ENCODE peak calls at places on chromosomes 12 and 14, in seven cellular contexts. One of them, this sample, is unnamed.

GRCh38 chr12:14950421-14950820 is 11.0 kb downstream of the ARHGDIB start:
- DNase-seq in stomach: no peak
- DNase-seq in ACHN: no peak
- DNase-seq in stimulated activated effector memory CD8-positive, alpha-beta T cell treated with anti-CD3 and anti-CD28 coated beads, Interleukin-12 subunit alpha, Interleukin-12 subunit beta, amount 100 ng/mL, for 72 hours: no peak
- DNase-seq in ascending aorta: no peak
- DNase-seq in astrocyte of the spinal cord: no peak
- DNase-seq in neural crest cell: no peak
- DNase-seq in this sample: no peak

GRCh38 chr14:72535485-72535884 is 358.4 kb downstream of the DPF3 start:
- DNase-seq in stomach: no peak
- DNase-seq in ACHN: no peak
- DNase-seq in stimulated activated effector memory CD8-positive, alpha-beta T cell treated with anti-CD3 and anti-CD28 coated beads, Interleukin-12 subunit alpha, Interleukin-12 subunit beta, amount 100 ng/mL, for 72 hours: no peak
- DNase-seq in ascending aorta: no peak
- DNase-seq in astrocyte of the spinal cord: no peak
- DNase-seq in neural crest cell: no peak
- DNase-seq in this sample: no peak

GRCh38 chr14:69803753-69804152 is 6.7 kb upstream of the SLC10A1 start:
- DNase-seq in stomach: no peak
- DNase-seq in ACHN: no peak
- DNase-seq in stimulated activated effector memory CD8-positive, alpha-beta T cell treated with anti-CD3 and anti-CD28 coated beads, Interleukin-12 subunit alpha, Interleukin-12 subunit beta, amount 100 ng/mL, for 72 hours: no peak
- DNase-seq in ascending aorta: no peak
- DNase-seq in astrocyte of the spinal cord: no peak
- DNase-seq in neural crest cell: no peak
- DNase-seq in this sample: no peak

GRCh38 chr14:94601961-94602391 is 10.2 kb upstream of the SERPINA3 start:
- DNase-seq in stomach: peak; percentile 60
- DNase-seq in ACHN: peak; percentile 54
- DNase-seq in stimulated activated effector memory CD8-positive, alpha-beta T cell treated with anti-CD3 and anti-CD28 coated beads, Interleukin-12 subunit alpha, Interleukin-12 subunit beta, amount 100 ng/mL, for 72 hours: no peak
- DNase-seq in ascending aorta: peak; percentile 64
- DNase-seq in astrocyte of the spinal cord: peak; percentile 93
- DNase-seq in neural crest cell: no peak
- DNase-seq in this sample: no peak

GRCh38 chr12:34392741-34393085 is 370.4 kb downstream of the ALG10 start:
- DNase-seq in stomach: peak; percentile 22
- DNase-seq in ACHN: no peak
- DNase-seq in stimulated activated effector memory CD8-positive, alpha-beta T cell treated with anti-CD3 and anti-CD28 coated beads, Interleukin-12 subunit alpha, Interleukin-12 subunit beta, amount 100 ng/mL, for 72 hours: no peak
- DNase-seq in ascending aorta: no peak
- DNase-seq in astrocyte of the spinal cord: no peak
- DNase-seq in neural crest cell: no peak
- DNase-seq in this sample: no peak

GRCh38 chr14:99125616-99126431 is 146.2 kb downstream of the BCL11B start:
- DNase-seq in stomach: peak; percentile 10
- DNase-seq in ACHN: no peak
- DNase-seq in stimulated activated effector memory CD8-positive, alpha-beta T cell treated with anti-CD3 and anti-CD28 coated beads, Interleukin-12 subunit alpha, Interleukin-12 subunit beta, amount 100 ng/mL, for 72 hours: no peak
- DNase-seq in ascending aorta: no peak
- DNase-seq in astrocyte of the spinal cord: no peak
- DNase-seq in neural crest cell: no peak
- DNase-seq in this sample: no peak

GRCh38 chr12:863285-863684 is 86.2 kb downstream of the RAD52 start:
- DNase-seq in stomach: no peak
- DNase-seq in ACHN: no peak
- DNase-seq in stimulated activated effector memory CD8-positive, alpha-beta T cell treated with anti-CD3 and anti-CD28 coated beads, Interleukin-12 subunit alpha, Interleukin-12 subunit beta, amount 100 ng/mL, for 72 hours: no peak
- DNase-seq in ascending aorta: no peak
- DNase-seq in astrocyte of the spinal cord: no peak
- DNase-seq in neural crest cell: no peak
- DNase-seq in this sample: no peak

GRCh38 chr14:98008381-98009113 is 1211.4 kb downstream of the VRK1 start:
- DNase-seq in stomach: no peak
- DNase-seq in ACHN: no peak
- DNase-seq in stimulated activated effector memory CD8-positive, alpha-beta T cell treated with anti-CD3 and anti-CD28 coated beads, Interleukin-12 subunit alpha, Interleukin-12 subunit beta, amount 100 ng/mL, for 72 hours: no peak
- DNase-seq in ascending aorta: no peak
- DNase-seq in astrocyte of the spinal cord: no peak
- DNase-seq in neural crest cell: no peak
- DNase-seq in this sample: no peak

GRCh38 chr12:81077329-81077685 is 572 bp upstream of the ACSS3 start:
- DNase-seq in stomach: no peak
- DNase-seq in ACHN: peak; percentile 59
- DNase-seq in stimulated activated effector memory CD8-positive, alpha-beta T cell treated with anti-CD3 and anti-CD28 coated beads, Interleukin-12 subunit alpha, Interleukin-12 subunit beta, amount 100 ng/mL, for 72 hours: no peak
- DNase-seq in ascending aorta: no peak
- DNase-seq in astrocyte of the spinal cord: peak; percentile 43
- DNase-seq in neural crest cell: no peak
- DNase-seq in this sample: no peak

GRCh38 chr12:69324797-69325466 is 23.2 kb upstream of the LYZ start:
- DNase-seq in stomach: no peak
- DNase-seq in ACHN: no peak
- DNase-seq in stimulated activated effector memory CD8-positive, alpha-beta T cell treated with anti-CD3 and anti-CD28 coated beads, Interleukin-12 subunit alpha, Interleukin-12 subunit beta, amount 100 ng/mL, for 72 hours: no peak
- DNase-seq in ascending aorta: no peak
- DNase-seq in astrocyte of the spinal cord: no peak
- DNase-seq in neural crest cell: no peak
- DNase-seq in this sample: no peak

GRCh38 chr12:31521972-31522371 is 69.0 kb downstream of the DENND5B start:
- DNase-seq in stomach: no peak
- DNase-seq in ACHN: no peak
- DNase-seq in stimulated activated effector memory CD8-positive, alpha-beta T cell treated with anti-CD3 and anti-CD28 coated beads, Interleukin-12 subunit alpha, Interleukin-12 subunit beta, amount 100 ng/mL, for 72 hours: no peak
- DNase-seq in ascending aorta: no peak
- DNase-seq in astrocyte of the spinal cord: peak; percentile 33
- DNase-seq in neural crest cell: no peak
- DNase-seq in this sample: peak; percentile 9

GRCh38 chr12:87520968-87521367 is 508.2 kb downstream of the C12orf50 start:
- DNase-seq in stomach: no peak
- DNase-seq in ACHN: no peak
- DNase-seq in stimulated activated effector memory CD8-positive, alpha-beta T cell treated with anti-CD3 and anti-CD28 coated beads, Interleukin-12 subunit alpha, Interleukin-12 subunit beta, amount 100 ng/mL, for 72 hours: no peak
- DNase-seq in ascending aorta: no peak
- DNase-seq in astrocyte of the spinal cord: no peak
- DNase-seq in neural crest cell: no peak
- DNase-seq in this sample: no peak

GRCh38 chr14:35878272-35879140 is 52.4 kb downstream of the BRMS1L start:
- DNase-seq in stomach: peak; percentile 34
- DNase-seq in ACHN: peak; percentile 57
- DNase-seq in stimulated activated effector memory CD8-positive, alpha-beta T cell treated with anti-CD3 and anti-CD28 coated beads, Interleukin-12 subunit alpha, Interleukin-12 subunit beta, amount 100 ng/mL, for 72 hours: no peak
- DNase-seq in ascending aorta: no peak
- DNase-seq in astrocyte of the spinal cord: peak; percentile 90
- DNase-seq in neural crest cell: no peak
- DNase-seq in this sample: no peak

GRCh38 chr14:70685480-70686197 is 43.9 kb downstream of the TTC9 start:
- DNase-seq in stomach: no peak
- DNase-seq in ACHN: no peak
- DNase-seq in stimulated activated effector memory CD8-positive, alpha-beta T cell treated with anti-CD3 and anti-CD28 coated beads, Interleukin-12 subunit alpha, Interleukin-12 subunit beta, amount 100 ng/mL, for 72 hours: no peak
- DNase-seq in ascending aorta: no peak
- DNase-seq in astrocyte of the spinal cord: peak; percentile 26
- DNase-seq in neural crest cell: no peak
- DNase-seq in this sample: no peak

GRCh38 chr14:99821519-99822165 is 28.4 kb downstream of the EML1 start:
- DNase-seq in stomach: no peak
- DNase-seq in ACHN: peak; percentile 28
- DNase-seq in stimulated activated effector memory CD8-positive, alpha-beta T cell treated with anti-CD3 and anti-CD28 coated beads, Interleukin-12 subunit alpha, Interleukin-12 subunit beta, amount 100 ng/mL, for 72 hours: no peak
- DNase-seq in ascending aorta: no peak
- DNase-seq in astrocyte of the spinal cord: peak; percentile 84
- DNase-seq in neural crest cell: no peak
- DNase-seq in this sample: no peak

GRCh38 chr14:59215353-59215752 is 26.9 kb downstream of the DAAM1 start:
- DNase-seq in stomach: peak; percentile 85
- DNase-seq in ACHN: no peak
- DNase-seq in stimulated activated effector memory CD8-positive, alpha-beta T cell treated with anti-CD3 and anti-CD28 coated beads, Interleukin-12 subunit alpha, Interleukin-12 subunit beta, amount 100 ng/mL, for 72 hours: no peak
- DNase-seq in ascending aorta: peak; percentile 12
- DNase-seq in astrocyte of the spinal cord: peak; percentile 82
- DNase-seq in neural crest cell: no peak
- DNase-seq in this sample: no peak

GRCh38 chr12:12736759-12737676 is 19.9 kb downstream of the CDKN1B start:
- DNase-seq in stomach: no peak
- DNase-seq in ACHN: peak; percentile 76
- DNase-seq in stimulated activated effector memory CD8-positive, alpha-beta T cell treated with anti-CD3 and anti-CD28 coated beads, Interleukin-12 subunit alpha, Interleukin-12 subunit beta, amount 100 ng/mL, for 72 hours: peak; percentile 23
- DNase-seq in ascending aorta: no peak
- DNase-seq in astrocyte of the spinal cord: peak; percentile 80
- DNase-seq in neural crest cell: no peak
- DNase-seq in this sample: no peak

GRCh38 chr14:65792208-65792905 is 379.8 kb downstream of the FUT8 start:
- DNase-seq in stomach: no peak
- DNase-seq in ACHN: peak; percentile 28
- DNase-seq in stimulated activated effector memory CD8-positive, alpha-beta T cell treated with anti-CD3 and anti-CD28 coated beads, Interleukin-12 subunit alpha, Interleukin-12 subunit beta, amount 100 ng/mL, for 72 hours: no peak
- DNase-seq in ascending aorta: no peak
- DNase-seq in astrocyte of the spinal cord: no peak
- DNase-seq in neural crest cell: no peak
- DNase-seq in this sample: no peak

GRCh38 chr12:55685671-55686070 is 22.0 kb downstream of the ITGA7 start:
- DNase-seq in stomach: no peak
- DNase-seq in ACHN: no peak
- DNase-seq in stimulated activated effector memory CD8-positive, alpha-beta T cell treated with anti-CD3 and anti-CD28 coated beads, Interleukin-12 subunit alpha, Interleukin-12 subunit beta, amount 100 ng/mL, for 72 hours: no peak
- DNase-seq in ascending aorta: no peak
- DNase-seq in astrocyte of the spinal cord: no peak
- DNase-seq in neural crest cell: no peak
- DNase-seq in this sample: no peak

GRCh38 chr12:14803830-14804160 is 325 bp downstream of the C12orf60 start:
- DNase-seq in stomach: no peak
- DNase-seq in ACHN: no peak
- DNase-seq in stimulated activated effector memory CD8-positive, alpha-beta T cell treated with anti-CD3 and anti-CD28 coated beads, Interleukin-12 subunit alpha, Interleukin-12 subunit beta, amount 100 ng/mL, for 72 hours: no peak
- DNase-seq in ascending aorta: no peak
- DNase-seq in astrocyte of the spinal cord: no peak
- DNase-seq in neural crest cell: no peak
- DNase-seq in this sample: peak; percentile 58

GRCh38 chr12:129941646-129942045 is 37.8 kb upstream of the TMEM132D start:
- DNase-seq in stomach: no peak
- DNase-seq in ACHN: no peak
- DNase-seq in stimulated activated effector memory CD8-positive, alpha-beta T cell treated with anti-CD3 and anti-CD28 coated beads, Interleukin-12 subunit alpha, Interleukin-12 subunit beta, amount 100 ng/mL, for 72 hours: no peak
- DNase-seq in ascending aorta: no peak
- DNase-seq in astrocyte of the spinal cord: no peak
- DNase-seq in neural crest cell: no peak
- DNase-seq in this sample: no peak

GRCh38 chr12:2101359-2101758 is 48.6 kb downstream of the CACNA1C start:
- DNase-seq in stomach: no peak
- DNase-seq in ACHN: no peak
- DNase-seq in stimulated activated effector memory CD8-positive, alpha-beta T cell treated with anti-CD3 and anti-CD28 coated beads, Interleukin-12 subunit alpha, Interleukin-12 subunit beta, amount 100 ng/mL, for 72 hours: no peak
- DNase-seq in ascending aorta: no peak
- DNase-seq in astrocyte of the spinal cord: no peak
- DNase-seq in neural crest cell: no peak
- DNase-seq in this sample: no peak

GRCh38 chr12:54383041-54383609 is 1.4 kb downstream of the ZNF385A start:
- DNase-seq in stomach: no peak
- DNase-seq in ACHN: peak; percentile 75
- DNase-seq in stimulated activated effector memory CD8-positive, alpha-beta T cell treated with anti-CD3 and anti-CD28 coated beads, Interleukin-12 subunit alpha, Interleukin-12 subunit beta, amount 100 ng/mL, for 72 hours: no peak
- DNase-seq in ascending aorta: no peak
- DNase-seq in astrocyte of the spinal cord: peak; percentile 79
- DNase-seq in neural crest cell: no peak
- DNase-seq in this sample: no peak

GRCh38 chr14:104954746-104955395 is 23.3 kb downstream of the AHNAK2 start:
- DNase-seq in stomach: no peak
- DNase-seq in ACHN: no peak
- DNase-seq in stimulated activated effector memory CD8-positive, alpha-beta T cell treated with anti-CD3 and anti-CD28 coated beads, Interleukin-12 subunit alpha, Interleukin-12 subunit beta, amount 100 ng/mL, for 72 hours: no peak
- DNase-seq in ascending aorta: no peak
- DNase-seq in astrocyte of the spinal cord: no peak
- DNase-seq in neural crest cell: no peak
- DNase-seq in this sample: no peak

GRCh38 chr14:91774138-91775096 is 42.5 kb upstream of the CATSPERB start:
- DNase-seq in stomach: no peak
- DNase-seq in ACHN: no peak
- DNase-seq in stimulated activated effector memory CD8-positive, alpha-beta T cell treated with anti-CD3 and anti-CD28 coated beads, Interleukin-12 subunit alpha, Interleukin-12 subunit beta, amount 100 ng/mL, for 72 hours: no peak
- DNase-seq in ascending aorta: no peak
- DNase-seq in astrocyte of the spinal cord: no peak
- DNase-seq in neural crest cell: no peak
- DNase-seq in this sample: no peak

This sample was measured in NCI-H1930.